ENCODE peak calls at places on chromosomes 3 and 15, in ten cellular contexts. One of them, this sample, is unnamed.

GRCh38 chr3:152857082-152857481 is 22.2 kb downstream of the P2RY1 start:
- DNase-seq in HepG2: no peak
- DNase-seq in right cardiac atrium: no peak
- DNase-seq in KG1: no peak
- DNase-seq in fibroblast of pulmonary artery: no peak
- DNase-seq in NCI-H2029: no peak
- DNase-seq in mucosa of gallbladder: no peak
- DNase-seq in HFFc6: no peak
- DNase-seq in WERI-Rb-1: no peak
- DNase-seq in pulmonary artery endothelial cell: no peak
- DNase-seq in this sample: no peak

GRCh38 chr3:9934235-9934621 is 594 bp downstream of the CRELD1 start:
- DNase-seq in HepG2: no peak
- DNase-seq in right cardiac atrium: peak; percentile 53
- DNase-seq in KG1: no peak
- DNase-seq in fibroblast of pulmonary artery: no peak
- DNase-seq in NCI-H2029: no peak
- DNase-seq in mucosa of gallbladder: no peak
- DNase-seq in HFFc6: no peak
- DNase-seq in WERI-Rb-1: peak; percentile 31
- DNase-seq in pulmonary artery endothelial cell: no peak
- DNase-seq in this sample: no peak

GRCh38 chr3:55491296-55491816 is 4.2 kb upstream of the WNT5A start:
- DNase-seq in HepG2: no peak
- DNase-seq in right cardiac atrium: no peak
- DNase-seq in KG1: no peak
- DNase-seq in fibroblast of pulmonary artery: peak; percentile 78
- DNase-seq in NCI-H2029: no peak
- DNase-seq in mucosa of gallbladder: no peak
- DNase-seq in HFFc6: peak; percentile 93
- DNase-seq in WERI-Rb-1: no peak
- DNase-seq in pulmonary artery endothelial cell: no peak
- DNase-seq in this sample: no peak

GRCh38 chr3:107962946-107963345 is 127.9 kb downstream of the CD47 start:
- DNase-seq in HepG2: no peak
- DNase-seq in right cardiac atrium: no peak
- DNase-seq in KG1: no peak
- DNase-seq in fibroblast of pulmonary artery: peak; percentile 88
- DNase-seq in NCI-H2029: no peak
- DNase-seq in mucosa of gallbladder: peak; percentile 40
- DNase-seq in HFFc6: no peak
- DNase-seq in WERI-Rb-1: peak; percentile 34
- DNase-seq in pulmonary artery endothelial cell: no peak
- DNase-seq in this sample: no peak

GRCh38 chr3:139654637-139655365 is 23.0 kb downstream of the NMNAT3 start:
- DNase-seq in HepG2: peak; percentile 98
- DNase-seq in right cardiac atrium: no peak
- DNase-seq in KG1: no peak
- DNase-seq in fibroblast of pulmonary artery: no peak
- DNase-seq in NCI-H2029: peak; percentile 3
- DNase-seq in mucosa of gallbladder: peak; percentile 53
- DNase-seq in HFFc6: no peak
- DNase-seq in WERI-Rb-1: no peak
- DNase-seq in pulmonary artery endothelial cell: no peak
- DNase-seq in this sample: peak; percentile 60

GRCh38 chr15:85333132-85333831 is 47.1 kb upstream of the AKAP13 start:
- DNase-seq in HepG2: no peak
- DNase-seq in right cardiac atrium: no peak
- DNase-seq in KG1: no peak
- DNase-seq in fibroblast of pulmonary artery: peak; percentile 94
- DNase-seq in NCI-H2029: no peak
- DNase-seq in mucosa of gallbladder: peak; percentile 38
- DNase-seq in HFFc6: peak; percentile 89
- DNase-seq in WERI-Rb-1: no peak
- DNase-seq in pulmonary artery endothelial cell: no peak
- DNase-seq in this sample: no peak

GRCh38 chr15:95470529-95470928 is 860.0 kb upstream of the NR2F2 start:
- DNase-seq in HepG2: no peak
- DNase-seq in right cardiac atrium: no peak
- DNase-seq in KG1: no peak
- DNase-seq in fibroblast of pulmonary artery: no peak
- DNase-seq in NCI-H2029: no peak
- DNase-seq in mucosa of gallbladder: no peak
- DNase-seq in HFFc6: no peak
- DNase-seq in WERI-Rb-1: no peak
- DNase-seq in pulmonary artery endothelial cell: no peak
- DNase-seq in this sample: no peak

GRCh38 chr15:51536965-51537574 is 85.5 kb downstream of the DMXL2 start:
- DNase-seq in HepG2: peak; percentile 3
- DNase-seq in right cardiac atrium: no peak
- DNase-seq in KG1: no peak
- DNase-seq in fibroblast of pulmonary artery: peak; percentile 59
- DNase-seq in NCI-H2029: no peak
- DNase-seq in mucosa of gallbladder: no peak
- DNase-seq in HFFc6: peak; percentile 13
- DNase-seq in WERI-Rb-1: no peak
- DNase-seq in pulmonary artery endothelial cell: no peak
- DNase-seq in this sample: no peak

GRCh38 chr15:73688455-73688854 is 4.3 kb downstream of the CD276 start:
- DNase-seq in HepG2: no peak
- DNase-seq in right cardiac atrium: no peak
- DNase-seq in KG1: no peak
- DNase-seq in fibroblast of pulmonary artery: no peak
- DNase-seq in NCI-H2029: no peak
- DNase-seq in mucosa of gallbladder: no peak
- DNase-seq in HFFc6: no peak
- DNase-seq in WERI-Rb-1: no peak
- DNase-seq in pulmonary artery endothelial cell: no peak
- DNase-seq in this sample: no peak

GRCh38 chr15:40239671-40240618 is 1.1 kb downstream of the PAK6 start:
- DNase-seq in HepG2: no peak
- DNase-seq in right cardiac atrium: no peak
- DNase-seq in KG1: no peak
- DNase-seq in fibroblast of pulmonary artery: no peak
- DNase-seq in NCI-H2029: no peak
- DNase-seq in mucosa of gallbladder: no peak
- DNase-seq in HFFc6: no peak
- DNase-seq in WERI-Rb-1: no peak
- DNase-seq in pulmonary artery endothelial cell: no peak
- DNase-seq in this sample: no peak

GRCh38 chr3:127139601-127140500 is 53.1 kb upstream of the PRR23E start:
- DNase-seq in HepG2: no peak
- DNase-seq in right cardiac atrium: no peak
- DNase-seq in KG1: no peak
- DNase-seq in fibroblast of pulmonary artery: no peak
- DNase-seq in NCI-H2029: no peak
- DNase-seq in mucosa of gallbladder: no peak
- DNase-seq in HFFc6: no peak
- DNase-seq in WERI-Rb-1: no peak
- DNase-seq in pulmonary artery endothelial cell: no peak
- DNase-seq in this sample: no peak

GRCh38 chr3:160150066-160150465 is 75.2 kb upstream of the C3orf80 start:
- DNase-seq in HepG2: no peak
- DNase-seq in right cardiac atrium: peak; percentile 59
- DNase-seq in KG1: no peak
- DNase-seq in fibroblast of pulmonary artery: peak; percentile 29
- DNase-seq in NCI-H2029: no peak
- DNase-seq in mucosa of gallbladder: no peak
- DNase-seq in HFFc6: no peak
- DNase-seq in WERI-Rb-1: no peak
- DNase-seq in pulmonary artery endothelial cell: no peak
- DNase-seq in this sample: no peak

GRCh38 chr3:69126999-69127398 is 4.6 kb upstream of the LMOD3 start:
- DNase-seq in HepG2: no peak
- DNase-seq in right cardiac atrium: no peak
- DNase-seq in KG1: no peak
- DNase-seq in fibroblast of pulmonary artery: no peak
- DNase-seq in NCI-H2029: no peak
- DNase-seq in mucosa of gallbladder: no peak
- DNase-seq in HFFc6: no peak
- DNase-seq in WERI-Rb-1: no peak
- DNase-seq in pulmonary artery endothelial cell: no peak
- DNase-seq in this sample: no peak

GRCh38 chr3:191238321-191238817 is 39.3 kb downstream of the OSTN start:
- DNase-seq in HepG2: peak; percentile 29
- DNase-seq in right cardiac atrium: no peak
- DNase-seq in KG1: no peak
- DNase-seq in fibroblast of pulmonary artery: peak; percentile 88
- DNase-seq in NCI-H2029: no peak
- DNase-seq in mucosa of gallbladder: no peak
- DNase-seq in HFFc6: peak; percentile 61
- DNase-seq in WERI-Rb-1: no peak
- DNase-seq in pulmonary artery endothelial cell: peak; percentile 41
- DNase-seq in this sample: peak; percentile 21

GRCh38 chr3:196406806-196407470 is 25.3 kb downstream of the UBXN7 start:
- DNase-seq in HepG2: no peak
- DNase-seq in right cardiac atrium: no peak
- DNase-seq in KG1: no peak
- DNase-seq in fibroblast of pulmonary artery: peak; percentile 64
- DNase-seq in NCI-H2029: peak; percentile 35
- DNase-seq in mucosa of gallbladder: no peak
- DNase-seq in HFFc6: peak; percentile 82
- DNase-seq in WERI-Rb-1: no peak
- DNase-seq in pulmonary artery endothelial cell: no peak
- DNase-seq in this sample: no peak

GRCh38 chr3:23888617-23889228 is 28.1 kb downstream of the NKIRAS1 start:
- DNase-seq in HepG2: peak; percentile 22
- DNase-seq in right cardiac atrium: no peak
- DNase-seq in KG1: no peak
- DNase-seq in fibroblast of pulmonary artery: peak; percentile 76
- DNase-seq in NCI-H2029: no peak
- DNase-seq in mucosa of gallbladder: no peak
- DNase-seq in HFFc6: peak; percentile 35
- DNase-seq in WERI-Rb-1: no peak
- DNase-seq in pulmonary artery endothelial cell: no peak
- DNase-seq in this sample: no peak

GRCh38 chr3:11601446-11602241 is 42.1 kb downstream of the VGLL4 start:
- DNase-seq in HepG2: no peak
- DNase-seq in right cardiac atrium: peak; percentile 87
- DNase-seq in KG1: peak; percentile 9
- DNase-seq in fibroblast of pulmonary artery: peak; percentile 60
- DNase-seq in NCI-H2029: no peak
- DNase-seq in mucosa of gallbladder: no peak
- DNase-seq in HFFc6: no peak
- DNase-seq in WERI-Rb-1: no peak
- DNase-seq in pulmonary artery endothelial cell: no peak
- DNase-seq in this sample: no peak

GRCh38 chr3:38318766-38319671 is 27.6 kb upstream of the XYLB start:
- DNase-seq in HepG2: no peak
- DNase-seq in right cardiac atrium: no peak
- DNase-seq in KG1: no peak
- DNase-seq in fibroblast of pulmonary artery: no peak
- DNase-seq in NCI-H2029: no peak
- DNase-seq in mucosa of gallbladder: no peak
- DNase-seq in HFFc6: no peak
- DNase-seq in WERI-Rb-1: no peak
- DNase-seq in pulmonary artery endothelial cell: no peak
- DNase-seq in this sample: no peak

GRCh38 chr3:86180696-86181095 is 810.3 kb downstream of the VGLL3 start:
- DNase-seq in HepG2: peak; percentile 12
- DNase-seq in right cardiac atrium: no peak
- DNase-seq in KG1: no peak
- DNase-seq in fibroblast of pulmonary artery: no peak
- DNase-seq in NCI-H2029: no peak
- DNase-seq in mucosa of gallbladder: peak; percentile 13
- DNase-seq in HFFc6: no peak
- DNase-seq in WERI-Rb-1: peak; percentile 25
- DNase-seq in pulmonary artery endothelial cell: no peak
- DNase-seq in this sample: no peak

GRCh38 chr3:100562224-100562857 is 47.1 kb upstream of the ADGRG7 start:
- DNase-seq in HepG2: no peak
- DNase-seq in right cardiac atrium: no peak
- DNase-seq in KG1: no peak
- DNase-seq in fibroblast of pulmonary artery: no peak
- DNase-seq in NCI-H2029: no peak
- DNase-seq in mucosa of gallbladder: no peak
- DNase-seq in HFFc6: no peak
- DNase-seq in WERI-Rb-1: no peak
- DNase-seq in pulmonary artery endothelial cell: no peak
- DNase-seq in this sample: no peak

GRCh38 chr15:69540622-69541021 is 88.0 kb downstream of the RPLP1 start:
- DNase-seq in HepG2: no peak
- DNase-seq in right cardiac atrium: no peak
- DNase-seq in KG1: no peak
- DNase-seq in fibroblast of pulmonary artery: no peak
- DNase-seq in NCI-H2029: peak; percentile 40
- DNase-seq in mucosa of gallbladder: no peak
- DNase-seq in HFFc6: no peak
- DNase-seq in WERI-Rb-1: no peak
- DNase-seq in pulmonary artery endothelial cell: no peak
- DNase-seq in this sample: peak; percentile 70

GRCh38 chr3:113193298-113193697 is 18.1 kb upstream of the BOC start:
- DNase-seq in HepG2: no peak
- DNase-seq in right cardiac atrium: peak; percentile 63
- DNase-seq in KG1: no peak
- DNase-seq in fibroblast of pulmonary artery: peak; percentile 39
- DNase-seq in NCI-H2029: no peak
- DNase-seq in mucosa of gallbladder: no peak
- DNase-seq in HFFc6: no peak
- DNase-seq in WERI-Rb-1: peak; percentile 21
- DNase-seq in pulmonary artery endothelial cell: no peak
- DNase-seq in this sample: no peak

GRCh38 chr3:24591661-24592555 is 97.3 kb upstream of the THRB start:
- DNase-seq in HepG2: no peak
- DNase-seq in right cardiac atrium: no peak
- DNase-seq in KG1: no peak
- DNase-seq in fibroblast of pulmonary artery: no peak
- DNase-seq in NCI-H2029: peak; percentile 29
- DNase-seq in mucosa of gallbladder: no peak
- DNase-seq in HFFc6: peak; percentile 4
- DNase-seq in WERI-Rb-1: no peak
- DNase-seq in pulmonary artery endothelial cell: no peak
- DNase-seq in this sample: no peak

GRCh38 chr3:111890051-111890580 is 31.1 kb downstream of the PHLDB2 start:
- DNase-seq in HepG2: no peak
- DNase-seq in right cardiac atrium: no peak
- DNase-seq in KG1: no peak
- DNase-seq in fibroblast of pulmonary artery: no peak
- DNase-seq in NCI-H2029: no peak
- DNase-seq in mucosa of gallbladder: no peak
- DNase-seq in HFFc6: no peak
- DNase-seq in WERI-Rb-1: no peak
- DNase-seq in pulmonary artery endothelial cell: no peak
- DNase-seq in this sample: no peak

GRCh38 chr3:187750041-187750512 is 4.8 kb upstream of the BCL6 start:
- DNase-seq in HepG2: peak; percentile 92
- DNase-seq in right cardiac atrium: peak; percentile 56
- DNase-seq in KG1: no peak
- DNase-seq in fibroblast of pulmonary artery: no peak
- DNase-seq in NCI-H2029: peak; percentile 79
- DNase-seq in mucosa of gallbladder: peak; percentile 84
- DNase-seq in HFFc6: no peak
- DNase-seq in WERI-Rb-1: no peak
- DNase-seq in pulmonary artery endothelial cell: no peak
- DNase-seq in this sample: peak; percentile 89

GRCh38 chr3:79521221-79521848 is 246.5 kb downstream of the ROBO1 start:
- DNase-seq in HepG2: peak; percentile 35
- DNase-seq in right cardiac atrium: no peak
- DNase-seq in KG1: peak; percentile 10
- DNase-seq in fibroblast of pulmonary artery: peak; percentile 66
- DNase-seq in NCI-H2029: no peak
- DNase-seq in mucosa of gallbladder: no peak
- DNase-seq in HFFc6: peak; percentile 20
- DNase-seq in WERI-Rb-1: no peak
- DNase-seq in pulmonary artery endothelial cell: no peak
- DNase-seq in this sample: peak; percentile 13

GRCh38 chr3:162390891-162391290 is 894.3 kb downstream of the OTOL1 start:
- DNase-seq in HepG2: no peak
- DNase-seq in right cardiac atrium: no peak
- DNase-seq in KG1: no peak
- DNase-seq in fibroblast of pulmonary artery: peak; percentile 63
- DNase-seq in NCI-H2029: no peak
- DNase-seq in mucosa of gallbladder: no peak
- DNase-seq in HFFc6: peak; percentile 85
- DNase-seq in WERI-Rb-1: no peak
- DNase-seq in pulmonary artery endothelial cell: no peak
- DNase-seq in this sample: no peak

GRCh38 chr3:111151438-111151837 is 79.8 kb downstream of the NECTIN3 start:
- DNase-seq in HepG2: peak; percentile 27
- DNase-seq in right cardiac atrium: no peak
- DNase-seq in KG1: no peak
- DNase-seq in fibroblast of pulmonary artery: peak; percentile 55
- DNase-seq in NCI-H2029: no peak
- DNase-seq in mucosa of gallbladder: peak; percentile 33
- DNase-seq in HFFc6: peak; percentile 72
- DNase-seq in WERI-Rb-1: no peak
- DNase-seq in pulmonary artery endothelial cell: no peak
- DNase-seq in this sample: no peak

This sample was measured in NCI-H774.